ENCODE peak calls at places on chromosomes 11 and 22, in eight cellular contexts. J is adrenal gland; I is lower lobe of right lung; V is tibial artery; E is left ventricle myocardium inferior; B is CD4-positive, alpha-beta memory T cell; Y is neuronal stem cell; P is mesenchymal stem cell. Z is an unnamed sample. For H3K27me3, H3K9me3 and H3K36me3, the result is how much of the 10 kb centered on the place peaks cover.

GRCh38 chr22:39349967-39350802 is at the start of gene SYNGR1:
- DNase-seq in V (no peak), P (no peak), E (no peak), B (no peak), Y (peak), I (peak), J (peak), Z (no peak)

GRCh38 chr11:104772806-104773241 is 125.4 kb downstream of the CASP12 start:
- DNase-seq in P (peak), B (peak), V (no peak), Y (no peak), I (no peak), J (peak), E (no peak), Z (no peak)

GRCh38 chr11:40280161-40281054 is 1179.0 kb downstream of the LRRC4C start:
- DNase-seq in J (no peak), Y (no peak), I (no peak), V (no peak), B (no peak), E (peak), P (peak), Z (no peak)

GRCh38 chr11:119509277-119509841 is 86.4 kb upstream of the THY1 start:
- DNase-seq in Y (no peak), E (no peak), V (no peak), J (no peak), B (no peak), I (no peak), P (no peak), Z (no peak)

GRCh38 chr11:2781413-2782274 is 81.8 kb upstream of the KCNQ1OT1 start:
- DNase-seq in E (peak), P (peak), Y (no peak), B (no peak), I (peak), V (peak), J (peak), Z (no peak)

GRCh38 chr11:112421854-112422253 is 161.2 kb upstream of the PLET1 start:
- DNase-seq in V (no peak), J (no peak), I (no peak), E (no peak), P (no peak), B (no peak), Y (no peak), Z (no peak)

GRCh38 chr11:57357827-57358226 is 19.7 kb downstream of the P2RX3 start:
- DNase-seq in J (no peak), P (peak), I (no peak), V (no peak), B (no peak), E (no peak), Y (no peak), Z (no peak)

GRCh38 chr22:40055143-40055926 is 60.6 kb downstream of the FAM83F start:
- DNase-seq in Y (no peak), E (no peak), P (no peak), J (no peak), B (peak), V (no peak), I (no peak), Z (peak)

GRCh38 chr11:3808846-3809623 is 675 bp downstream of the PGAP2 start:
- DNase-seq in J (peak), E (no peak), I (no peak), Y (no peak), V (no peak), B (peak), P (peak), Z (peak)

GRCh38 chr22:30206964-30207363 is 39.6 kb downstream of the LIF start:
- DNase-seq in Y (peak), I (no peak), E (no peak), V (peak), J (peak), B (no peak), P (peak), Z (no peak)

GRCh38 chr22:21766933-21767462 is 31.4 kb upstream of the YPEL1 start:
- DNase-seq in B (peak), J (peak), V (no peak), P (no peak), I (no peak), E (no peak), Y (no peak), Z (peak)

GRCh38 chr11:63448646-63449045 is 42.3 kb downstream of the PLAAT5 start:
- DNase-seq in V (no peak), Y (no peak), E (no peak), P (no peak), B (no peak), J (no peak), I (no peak), Z (no peak)

GRCh38 chr11:44097821-44098220 is 2.3 kb downstream of the EXT2 start:
- DNase-seq in I (no peak), B (no peak), J (peak), V (no peak), Y (no peak), E (no peak), P (no peak), Z (no peak)

GRCh38 chr11:9731256-9731655 is 67.4 kb downstream of the SWAP70 start:
- DNase-seq in P (no peak), Y (no peak), J (no peak), B (no peak), E (no peak), I (no peak), V (no peak), Z (no peak)

GRCh38 chr11:125156346-125156745 is 8.2 kb upstream of the PKNOX2 start:
- DNase-seq in B (no peak), E (no peak), Y (no peak), P (no peak), I (no peak), V (no peak), J (no peak), Z (no peak)

GRCh38 chr11:56783448-56784041 is 35.0 kb upstream of the OR9G4 start:
- DNase-seq in B (peak), J (peak), P (peak), E (no peak), V (no peak), Y (peak), I (no peak), Z (peak)

GRCh38 chr11:71387784-71388636 is 60.2 kb downstream of the DHCR7 start:
- DNase-seq in J (no peak), V (no peak), B (no peak), Y (no peak), I (no peak), P (no peak), E (no peak), Z (no peak)

GRCh38 chr11:129973809-129974208 is 28.8 kb downstream of the PRDM10 start:
- DNase-seq in Y (no peak), I (peak), J (no peak), P (no peak), E (peak), B (no peak), V (no peak), Z (no peak)

GRCh38 chr11:72787262-72788104 is 6.4 kb downstream of the STARD10 start:
- DNase-seq in B (no peak), P (no peak), V (no peak), E (no peak), J (no peak), I (no peak), Y (no peak), Z (peak)

GRCh38 chr11:128904872-128905344 is 13.8 kb downstream of the KCNJ5 start:
- DNase-seq in P (peak), Y (no peak), V (no peak), J (peak), E (peak), I (peak), B (no peak), Z (no peak)

GRCh38 chr22:26656896-26657851 is at the start of gene MIAT:
- DNase-seq in E (no peak), Y (peak), J (no peak), V (no peak), I (peak), B (peak), P (no peak), Z (peak)

GRCh38 chr11:614583-615452 is 932 bp downstream of the IRF7 start:
- DNase-seq in P (no peak), B (no peak), I (no peak), E (peak), V (peak), J (no peak), Y (no peak), Z (peak)

GRCh38 chr11:69089258-69089657 is 40.5 kb downstream of the TPCN2 start:
- DNase-seq in B (no peak), E (peak), Y (no peak), P (peak), V (no peak), J (peak), I (no peak), Z (no peak)

GRCh38 chr22:38314992-38315800 is 2.0 kb downstream of the CSNK1E start:
- DNase-seq in J (peak), P (peak), Y (no peak), I (no peak), E (no peak), B (peak), V (peak), Z (peak)

GRCh38 chr11:19772480-19772879 is 59.8 kb downstream of the NAV2 start:
- DNase-seq in V (no peak), E (no peak), I (no peak), J (no peak), B (no peak), P (no peak), Y (no peak), Z (no peak)

GRCh38 chr22:29030618-29031235 is 30.9 kb downstream of the C22orf31 start:
- DNase-seq in V (peak), E (peak), Y (peak), I (peak), J (peak), P (peak), B (no peak), Z (peak)

GRCh38 chr11:10349806-10350205 is 44.9 kb downstream of the ADM start:
- DNase-seq in I (no peak), E (no peak), Y (no peak), B (no peak), J (no peak), V (no peak), P (no peak), Z (no peak)

GRCh38 chr22:38462960-38463784 is 4.7 kb upstream of the KDELR3 start:
- DNase-seq in P (peak), Y (no peak), B (no peak), E (peak), V (no peak), J (no peak), I (no peak), Z (no peak)

GRCh38 chr11:36041988-36042606 is 98.2 kb downstream of the LDLRAD3 start:
- DNase-seq in Y (no peak), J (peak), B (peak), P (no peak), V (no peak), I (no peak), E (no peak), Z (peak)

GRCh38 chr11:45662665-45663485 is 2.5 kb downstream of the CHST1 start:
- DNase-seq in Y (no peak), E (no peak), B (no peak), I (no peak), J (peak), P (peak), V (no peak), Z (no peak)

GRCh38 chr11:72848846-72849466 is 34.7 kb downstream of the ATG16L2 start:
- DNase-seq in I (no peak), J (peak), V (no peak), E (no peak), Y (no peak), P (peak), B (peak), Z (peak)

GRCh38 chr22:44351685-44352377 is 39.1 kb upstream of the SHISAL1 start:
- DNase-seq in Y (no peak), B (no peak), P (peak), V (no peak), I (no peak), E (no peak), J (peak), Z (no peak)

GRCh38 chr11:128956401-128957203 is 13.9 kb upstream of the TP53AIP1 start:
- DNase-seq in E (no peak), I (no peak), V (no peak), J (peak), P (peak), Y (peak), B (peak), Z (peak)

GRCh38 chr22:49267996-49268395 is 559.7 kb downstream of the BRD1 start:
- DNase-seq in E (no peak), J (no peak), V (peak), P (no peak), Y (no peak), I (no peak), B (no peak), Z (no peak)

GRCh38 chr11:72781063-72781312 is 12.9 kb downstream of the STARD10 start:
- DNase-seq in J (no peak), I (peak), P (no peak), B (no peak), V (no peak), E (no peak), Y (no peak), Z (no peak)

GRCh38 chr11:117887431-117888139 is 11.1 kb upstream of the FXYD6 start:
- DNase-seq in V (no peak), Y (no peak), E (no peak), I (no peak), J (no peak), P (no peak), B (no peak), Z (no peak)

GRCh38 chr11:117885777-117886176 is 9.3 kb upstream of the FXYD6 start:
- DNase-seq in I (no peak), Y (no peak), E (peak), V (no peak), J (peak), P (peak), B (no peak), Z (no peak)

GRCh38 chr11:117892651-117893050 is 16.2 kb upstream of the FXYD6 start:
- DNase-seq in I (no peak), E (no peak), B (no peak), V (no peak), J (no peak), Y (no peak), P (no peak), Z (no peak)

GRCh38 chr11:117884994-117885393 is 8.5 kb upstream of the FXYD6 start:
- DNase-seq in P (peak), Y (no peak), E (no peak), I (no peak), J (no peak), V (no peak), B (no peak), Z (no peak)

DNA sequence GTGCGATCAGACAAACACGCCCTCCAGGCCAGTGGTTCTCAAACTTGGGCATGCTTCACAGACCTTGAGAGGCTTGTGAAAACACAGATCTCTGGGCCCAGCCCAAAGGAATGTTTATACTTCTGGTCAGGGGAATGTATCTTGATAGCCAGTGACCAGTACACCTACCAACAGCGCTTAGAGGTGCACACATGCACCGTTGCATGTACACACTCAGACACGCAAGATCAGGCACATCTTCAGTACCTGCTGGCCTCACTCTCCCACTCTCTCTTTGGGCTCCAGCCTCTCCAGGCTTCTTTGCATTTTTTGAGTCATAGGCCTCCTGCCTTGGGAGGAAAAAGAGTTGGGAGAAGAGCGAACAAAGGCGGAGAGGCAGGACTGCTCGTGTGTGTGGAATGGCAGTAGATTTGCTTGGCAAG is 11.7 kb upstream of the FXYD6 start:
- DNase-seq in I (no peak), P (no peak), V (no peak), E (no peak), B (no peak), J (no peak), Y (no peak), Z (no peak)
- H3K27me3 ChIP-seq in I (under half), P (under half), V (under half), E (under half), B (under half), J (under half), Y (under half), Z (under half)

DNA sequence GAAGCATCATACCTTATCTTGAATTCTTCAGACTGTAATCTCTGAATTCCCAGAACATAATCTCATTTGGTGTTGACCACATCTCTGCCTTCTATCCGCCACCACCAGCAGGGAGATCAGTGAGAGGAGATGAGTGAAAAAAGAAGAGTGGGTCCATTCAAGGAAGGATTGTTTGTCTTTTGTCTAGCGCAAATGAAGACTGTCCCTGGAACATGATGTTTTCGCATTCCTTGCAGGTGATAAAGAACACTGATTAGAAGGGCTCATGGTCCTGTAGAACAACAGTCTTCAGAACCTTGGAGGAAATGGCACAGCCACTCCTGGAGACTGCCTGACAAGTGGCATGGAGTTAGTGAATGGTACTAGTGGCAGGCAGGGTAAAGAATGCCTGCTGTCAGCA is 869.6 kb downstream of the JRKL start:
- DNase-seq in B (no peak), J (no peak), P (no peak), V (no peak), I (no peak), Y (no peak), E (no peak), Z (no peak)
- H3K9me3 ChIP-seq in B (under half), J (under half), P (under half), V (under half), I (under half), Y (under half), E (under half), Z (under half)

GRCh38 chr11:75561426-75562047 is 516 bp upstream of the SERPINH1 start:
- DNase-seq in P (no peak), Y (no peak), E (no peak), V (no peak), J (no peak), B (no peak), I (no peak), Z (no peak)

GRCh38 chr11:75562048-75562835 is at the start of gene SERPINH1:
- DNase-seq in E (peak), Y (no peak), B (peak), P (peak), V (peak), I (peak), J (peak), Z (peak)

GRCh38 chr11:75558939-75559843 is 2.9 kb upstream of the SERPINH1 start:
- DNase-seq in I (peak), J (peak), P (peak), V (peak), Y (no peak), E (no peak), B (no peak), Z (no peak)

GRCh38 chr11:75562836-75563484 is 907 bp downstream of the SERPINH1 start:
- DNase-seq in E (no peak), Y (peak), P (peak), V (no peak), J (peak), B (no peak), I (no peak), Z (no peak)

GRCh38 chr11:75560644-75561043 is 1.4 kb upstream of the SERPINH1 start:
- DNase-seq in V (no peak), E (no peak), I (no peak), B (no peak), Y (no peak), J (no peak), P (peak), Z (no peak)
- H3K36me3 ChIP-seq in V (under half), E (under half), I (under half), B (under half), Y (under half), J (under half), P (under half), Z (under half)

DNA sequence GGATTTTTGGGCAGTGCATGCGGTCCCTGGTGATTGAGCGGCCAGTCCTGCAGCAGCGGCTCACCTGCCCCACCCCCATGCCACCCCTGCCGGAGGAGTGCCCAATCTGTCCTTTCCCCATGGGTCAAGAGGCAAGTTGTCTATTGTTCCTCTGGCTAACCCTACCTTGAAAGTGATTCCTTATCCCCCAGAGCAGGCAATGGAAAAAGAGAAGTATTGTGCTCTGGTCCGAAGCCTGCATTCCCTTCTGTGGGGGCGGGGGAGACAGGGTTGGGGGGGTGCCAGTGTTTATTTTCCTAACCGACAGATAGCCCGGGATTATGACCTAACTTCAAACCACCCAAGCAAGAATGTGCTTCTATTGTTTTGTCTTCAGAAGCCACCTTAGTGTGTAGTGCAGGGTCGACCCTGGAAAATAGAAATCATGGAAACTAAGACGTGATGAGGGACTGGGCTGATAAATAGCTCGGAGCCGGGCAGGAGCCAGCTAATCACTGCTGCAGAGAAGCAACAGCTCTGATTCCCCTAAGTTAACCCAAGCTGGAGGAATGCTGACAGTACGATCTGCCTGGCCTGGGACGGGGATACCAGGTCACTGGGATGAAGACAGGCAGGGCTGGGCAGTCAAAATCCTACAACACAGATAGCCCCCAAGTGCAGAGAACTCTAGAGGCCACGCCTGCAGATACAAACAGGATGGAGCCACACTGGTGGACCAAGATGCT is 38.7 kb upstream of the ATXN10 start:
- DNase-seq in J (no peak), Y (no peak), V (no peak), I (no peak), B (no peak), E (no peak), P (no peak), Z (no peak)
- H3K27me3 ChIP-seq in J (under half), Y (half or more), V (half or more), I (under half), B (under half), E (half or more), P (under half), Z (under half)

DNA sequence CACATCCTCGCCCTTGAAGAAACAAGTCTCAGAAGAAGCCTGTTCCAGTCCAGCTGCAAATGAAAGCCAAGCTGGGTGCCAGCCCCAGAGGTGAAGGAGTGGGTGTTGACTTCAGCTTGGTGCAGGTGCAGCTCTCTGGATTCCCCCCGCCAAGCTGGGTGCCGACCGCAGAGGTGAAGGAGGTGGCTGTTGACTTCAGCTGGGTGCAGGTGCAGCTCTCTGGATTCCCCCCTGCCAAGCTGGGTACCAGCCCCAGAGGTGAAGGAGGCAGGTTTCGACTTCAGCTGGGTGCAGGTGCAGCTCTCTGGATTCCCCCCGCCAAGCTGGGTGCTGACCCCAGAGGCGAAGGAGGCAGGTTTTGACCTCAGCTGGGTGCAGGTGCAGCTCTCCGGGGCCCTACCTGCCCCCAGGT is 1234.0 kb downstream of the TBC1D22A start:
- DNase-seq in V (no peak), I (no peak), E (no peak), J (no peak), B (no peak), P (no peak), Y (no peak), Z (no peak)
- H3K9me3 ChIP-seq in V (under half), I (under half), E (under half), J (under half), B (under half), P (under half), Y (under half), Z (under half)

DNA sequence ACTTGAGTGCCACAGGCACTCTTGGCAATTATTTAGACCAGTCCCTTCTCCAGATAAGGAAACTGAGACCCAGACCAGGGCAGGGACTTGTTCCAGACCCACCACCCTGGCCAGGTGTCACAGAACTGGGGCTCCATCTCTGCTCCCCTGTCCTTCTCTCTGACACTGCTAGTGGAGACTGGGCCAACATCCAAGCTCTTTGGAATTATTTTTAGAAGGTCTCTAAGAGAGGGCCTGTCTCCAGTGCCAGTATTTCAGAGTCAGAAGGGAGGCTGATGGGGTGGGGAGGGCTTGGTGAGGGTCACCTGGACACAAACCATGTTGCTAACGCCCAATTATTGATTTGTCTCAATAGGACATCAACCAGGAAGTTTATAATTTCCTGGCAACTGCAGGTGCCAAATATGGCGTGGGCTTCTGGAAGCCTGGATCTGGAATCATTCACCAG is 32.7 kb downstream of the POLR3H start:
- DNase-seq in V (no peak), B (no peak), E (no peak), I (no peak), J (no peak), P (no peak), Y (no peak), Z (no peak)
- H3K36me3 ChIP-seq in V (half or more), B (half or more), E (half or more), I (half or more), J (half or more), P (half or more), Y (under half), Z (under half)